ENCODE peak calls at places on chromosomes 11 and 22, in eight cellular contexts. S, H, D, B, K, O, T and Y are unnamed samples. For H3K4me1, the result is how much of the 10 kb centered on the place peaks cover.

GRCh38 chr22:41479671-41480396 is 10.9 kb downstream of the ACO2 start:
- DNase-seq in H (no peak), S (no peak), O (no peak), T (no peak), K (no peak), B (no peak), D (peak), Y (peak)

GRCh38 chr11:116558504-116559252 is 214.1 kb downstream of the BUD13 start:
- DNase-seq in K (no peak), T (no peak), D (no peak), B (no peak), H (no peak), O (no peak), S (no peak), Y (no peak)

GRCh38 chr22:39155421-39155820 is 2.9 kb upstream of the CBX7 start:
- DNase-seq in O (no peak), K (peak), T (no peak), H (no peak), S (no peak), D (no peak), B (no peak), Y (no peak)

GRCh38 chr22:40281717-40282116 is 64.6 kb upstream of the ADSL start:
- DNase-seq in S (peak), T (no peak), D (no peak), K (no peak), B (no peak), H (no peak), O (no peak), Y (no peak)

GRCh38 chr11:61961570-61962212 is 5.7 kb downstream of the FTH1 start:
- DNase-seq in S (peak), D (peak), K (no peak), T (peak), O (no peak), B (peak), H (no peak), Y (no peak)

GRCh38 chr11:128581908-128582307 is 5.5 kb downstream of the ETS1 start:
- DNase-seq in S (no peak), D (no peak), H (no peak), B (no peak), T (no peak), K (no peak), O (no peak), Y (no peak)

GRCh38 chr11:121352301-121352891 is 59.8 kb downstream of the SC5D start:
- DNase-seq in K (no peak), B (no peak), D (no peak), S (no peak), T (no peak), H (no peak), O (no peak), Y (no peak)

GRCh38 chr11:61797263-61797944 is 4.7 kb downstream of the FEN1 start:
- DNase-seq in S (peak), B (peak), H (peak), T (peak), D (peak), O (no peak), K (no peak), Y (no peak)

GRCh38 chr22:40635008-40635939 is 1.2 kb downstream of the MRTFA start:
- DNase-seq in K (no peak), B (peak), T (peak), D (peak), O (no peak), S (peak), H (no peak), Y (no peak)

DNA sequence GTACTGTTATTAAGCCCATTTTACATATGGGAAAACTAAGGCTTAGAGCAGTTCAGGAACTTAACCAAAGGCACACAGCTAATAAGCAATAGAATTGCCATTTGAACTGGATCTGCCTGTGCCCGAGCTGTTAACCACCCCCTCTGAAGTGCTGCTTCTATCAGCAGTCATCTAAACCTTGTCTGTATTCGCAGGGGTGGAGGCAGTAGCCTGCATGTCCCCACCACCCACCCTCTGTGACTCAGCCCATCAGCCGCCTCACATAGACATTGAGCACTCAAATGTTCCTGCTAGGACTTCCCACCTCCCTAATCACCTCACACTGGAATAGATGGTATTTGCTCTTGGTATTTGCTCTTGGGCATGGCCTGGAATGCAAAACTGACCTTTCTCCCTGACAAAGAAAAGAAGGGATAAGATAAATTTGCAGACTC is 16.2 kb downstream of the DKK3 start:
- DNase-seq in T (no peak), K (no peak), B (no peak), S (no peak), O (peak), H (no peak), D (no peak), Y (peak)
- H3K4me1 ChIP-seq in T (half or more), K (under half), B (under half), S (under half), O (under half), H (under half), D (under half), Y (under half)

GRCh38 chr11:11722246-11722645 is 100.4 kb upstream of the GALNT18 start:
- DNase-seq in T (no peak), D (no peak), H (no peak), S (no peak), B (no peak), O (peak), K (no peak), Y (no peak)
- H3K4me1 ChIP-seq in T (under half), D (under half), H (under half), S (under half), B (under half), O (under half), K (under half), Y (under half)

GRCh38 chr22:35904752-35905151 is 123.9 kb downstream of the RBFOX2 start:
- DNase-seq in H (no peak), S (no peak), T (no peak), B (no peak), K (no peak), D (no peak), O (no peak), Y (no peak)

GRCh38 chr22:35904332-35904692 is 124.3 kb downstream of the RBFOX2 start:
- DNase-seq in D (no peak), H (no peak), B (no peak), O (no peak), S (no peak), K (no peak), T (no peak), Y (no peak)

GRCh38 chr22:35903571-35904331 is 124.9 kb downstream of the RBFOX2 start:
- DNase-seq in B (no peak), D (no peak), S (no peak), O (no peak), H (no peak), K (no peak), T (no peak), Y (no peak)

GRCh38 chr22:35899736-35900135 is 128.9 kb downstream of the RBFOX2 start:
- DNase-seq in D (no peak), T (no peak), H (no peak), O (no peak), B (no peak), K (no peak), S (no peak), Y (no peak)

DNA sequence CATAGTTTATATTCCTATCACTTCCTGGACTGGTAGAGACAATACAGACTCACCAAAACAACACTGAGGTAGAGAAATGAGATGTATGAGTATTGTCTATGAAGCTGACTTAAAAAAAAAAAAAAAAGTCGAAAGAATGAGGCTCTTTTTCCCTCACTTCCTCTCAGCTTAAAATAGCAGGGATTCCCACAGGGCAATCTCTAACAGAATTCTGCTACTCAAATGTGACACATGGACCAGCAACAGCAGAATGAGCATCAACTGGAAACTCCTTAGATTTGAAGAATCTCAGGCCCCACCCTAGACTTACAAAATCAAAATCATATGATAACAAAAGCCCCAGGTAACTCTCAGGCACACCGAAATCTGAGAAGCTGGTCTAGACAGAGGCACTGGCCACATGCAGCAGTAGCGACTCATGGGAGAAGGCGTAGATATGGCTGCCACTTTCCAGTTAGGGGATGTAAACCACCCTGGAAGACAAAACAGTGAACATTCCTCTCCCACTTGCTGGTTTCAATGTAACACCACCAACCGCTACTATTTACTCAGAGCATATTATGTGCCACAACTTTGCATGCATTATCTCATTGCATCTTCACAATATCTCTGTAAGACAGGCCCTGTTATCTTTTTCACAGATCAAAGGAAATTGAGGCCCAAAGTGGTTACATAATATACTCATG is 128.0 kb downstream of the RBFOX2 start:
- DNase-seq in O (no peak), D (no peak), S (no peak), T (no peak), B (no peak), H (no peak), K (no peak), Y (no peak)
- H3K4me1 ChIP-seq in O (half or more), D (under half), S (under half), T (half or more), B (under half), H (under half), K (under half), Y (under half)

GRCh38 chr22:32620992-32621391 is 146.4 kb downstream of the FBXO7 start:
- DNase-seq in D (no peak), O (no peak), K (no peak), H (no peak), T (no peak), B (peak), S (no peak), Y (no peak)

GRCh38 chr22:32621656-32622003 is 147.0 kb downstream of the FBXO7 start:
- DNase-seq in B (no peak), O (no peak), T (no peak), K (no peak), S (no peak), H (no peak), D (no peak), Y (no peak)

GRCh38 chr22:32622004-32622761 is 147.6 kb downstream of the FBXO7 start:
- DNase-seq in H (no peak), O (no peak), K (no peak), S (peak), T (peak), B (peak), D (peak), Y (no peak)

GRCh38 chr22:32623943-32624342 is 149.3 kb downstream of the FBXO7 start:
- DNase-seq in D (peak), B (peak), K (no peak), S (peak), H (peak), T (peak), O (no peak), Y (peak)

DNA sequence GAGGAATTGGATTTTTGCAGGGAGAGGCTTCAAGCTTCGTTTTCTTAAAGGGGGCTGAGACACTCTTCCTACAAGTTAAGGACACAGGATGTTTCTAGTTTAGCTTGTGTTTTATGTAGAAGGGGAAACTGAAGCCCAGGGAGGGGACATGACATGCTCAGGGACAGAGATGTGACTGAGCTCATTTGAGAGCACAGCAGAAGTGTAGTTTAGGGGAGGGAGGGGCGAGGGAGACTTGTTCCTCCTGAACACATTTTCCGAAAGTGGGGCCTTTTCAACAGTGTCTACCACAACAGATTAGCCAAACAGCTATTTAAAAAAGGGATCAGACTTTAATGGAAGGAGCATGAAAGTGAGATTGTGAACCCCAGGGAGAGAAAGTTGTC is 148.1 kb downstream of the FBXO7 start:
- DNase-seq in T (no peak), B (no peak), D (no peak), O (no peak), H (no peak), K (no peak), S (no peak), Y (no peak)
- H3K4me1 ChIP-seq in T (half or more), B (under half), D (half or more), O (half or more), H (half or more), K (under half), S (under half), Y (under half)

DNA sequence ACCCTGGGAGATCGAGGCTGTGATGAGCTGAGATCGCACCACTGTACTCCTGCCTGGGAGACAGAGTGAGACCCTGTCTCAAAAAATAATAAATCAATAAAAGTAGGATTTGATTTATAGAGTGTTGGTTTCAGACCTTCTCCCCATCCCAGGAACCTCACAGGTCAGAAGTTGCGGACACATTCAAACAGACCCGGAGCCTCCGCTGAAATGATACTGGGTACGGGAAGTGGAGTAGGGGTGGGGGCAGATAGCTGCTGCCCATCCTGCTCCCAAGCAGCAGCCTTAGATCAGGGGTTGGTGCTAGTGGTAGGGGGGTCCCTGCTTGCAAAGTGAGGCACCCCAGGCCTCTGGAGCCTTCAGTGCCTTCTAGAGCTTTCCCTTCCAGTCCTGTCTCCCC is 7.8 kb downstream of the PRDM11 start:
- DNase-seq in H (no peak), O (no peak), S (no peak), K (no peak), T (no peak), D (no peak), B (peak), Y (no peak)
- H3K4me1 ChIP-seq in H (half or more), O (half or more), S (under half), K (under half), T (under half), D (half or more), B (under half), Y (under half)

DNA sequence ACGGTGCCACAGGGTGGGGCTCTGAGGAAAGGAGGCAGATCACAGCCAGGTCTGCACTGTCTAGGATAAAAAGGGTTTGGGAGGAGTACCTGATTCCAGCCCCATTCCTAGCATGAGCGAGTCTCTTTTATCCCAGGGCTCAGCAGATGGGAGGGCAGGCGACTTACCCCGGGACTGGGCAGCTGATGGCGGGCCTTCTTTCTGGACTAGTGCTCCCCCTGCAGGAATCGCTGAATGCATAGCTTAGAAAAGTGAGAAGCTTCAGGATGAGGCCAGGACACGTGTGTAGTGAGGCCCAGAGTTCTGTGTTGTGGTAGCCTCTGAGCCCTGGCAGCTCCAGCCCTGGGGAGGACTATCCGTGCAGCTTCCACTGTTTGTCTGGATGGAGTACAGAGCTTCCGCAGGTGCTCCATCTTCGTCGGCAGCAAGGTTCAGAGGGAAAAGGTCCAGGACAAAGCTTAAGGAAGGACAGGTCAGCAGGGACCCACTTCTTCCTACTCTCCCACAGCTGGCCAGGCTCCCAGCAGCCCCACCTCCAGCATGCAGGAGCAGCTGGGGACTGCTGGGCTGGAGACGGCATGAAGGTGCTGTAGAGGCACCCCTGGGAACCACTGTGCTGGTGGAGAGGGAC is 30.4 kb downstream of the COMMD9 start:
- DNase-seq in B (peak), S (peak), T (peak), H (no peak), D (peak), K (no peak), O (no peak), Y (no peak)
- H3K4me1 ChIP-seq in B (under half), S (under half), T (under half), H (under half), D (under half), K (under half), O (under half), Y (under half)

DNA sequence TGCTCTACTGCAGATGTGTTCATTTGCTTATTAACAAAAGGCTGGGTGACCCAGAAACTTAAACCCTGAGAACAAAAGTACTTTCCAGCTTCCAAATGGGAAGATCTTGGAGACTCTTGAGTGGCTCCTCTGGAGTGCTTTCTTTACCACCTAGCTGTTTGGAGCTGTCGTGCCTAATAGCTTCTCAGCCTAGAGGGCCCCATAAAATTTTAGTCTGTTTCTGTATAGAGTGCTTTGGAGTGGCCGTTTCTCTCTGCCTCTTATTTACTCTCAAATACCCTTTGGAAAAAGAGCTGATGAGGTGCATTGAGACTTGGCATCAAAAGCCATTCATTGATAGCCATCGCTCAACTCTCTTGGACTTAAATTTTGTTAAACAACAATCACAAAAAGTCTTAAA is 50.7 kb downstream of the ZNRF3 start:
- DNase-seq in S (no peak), O (no peak), B (no peak), K (no peak), T (no peak), H (no peak), D (no peak), Y (peak)
- H3K4me1 ChIP-seq in S (under half), O (under half), B (under half), K (under half), T (under half), H (half or more), D (under half), Y (under half)